ENCODE peak calls at places on chromosomes 13 and 19, in ten cellular contexts. U, F, Y, P, C, K, W, B, S and N are unnamed samples.

GRCh38 chr19:37303591-37304171 is 67.2 kb upstream of the ZNF527 start:
- DNase-seq in U (no peak), F (no peak), Y (no peak), P (no peak), C (no peak), K (no peak), W (no peak), B (no peak), S (no peak), N (no peak)

GRCh38 chr19:54541712-54542111 is 31.9 kb upstream of the LILRA2 start:
- DNase-seq in U (no peak), F (no peak), Y (no peak), P (no peak), C (no peak), K (no peak), W (no peak), B (no peak), S (no peak), N (no peak)

GRCh38 chr13:31774186-31774585 is 34.9 kb downstream of the RXFP2 start:
- DNase-seq in U (no peak), F (no peak), Y (no peak), P (no peak), C (no peak), K (no peak), W (no peak), B (no peak), S (no peak), N (no peak)

GRCh38 chr19:43639507-43640423 is at the start of gene CADM4:
- DNase-seq in U (peak; percentile 41), F (no peak), Y (peak; percentile 44), P (no peak), C (no peak), K (no peak), W (no peak), B (peak; percentile 50), S (no peak), N (no peak)

GRCh38 chr13:45105895-45106294 is 14.4 kb upstream of the GTF2F2 start:
- DNase-seq in U (no peak), F (no peak), Y (no peak), P (no peak), C (no peak), K (no peak), W (no peak), B (no peak), S (no peak), N (no peak)

GRCh38 chr13:49238621-49239020 is 9.1 kb upstream of the CDADC1 start:
- DNase-seq in U (no peak), F (no peak), Y (no peak), P (no peak), C (peak; percentile 39), K (no peak), W (no peak), B (no peak), S (no peak), N (no peak)

GRCh38 chr13:51562011-51562671 is 22.1 kb upstream of the WDFY2 start:
- DNase-seq in U (no peak), F (no peak), Y (no peak), P (no peak), C (no peak), K (no peak), W (no peak), B (no peak), S (no peak), N (no peak)

GRCh38 chr13:45718063-45718462 is 15.9 kb downstream of the CBY2 start:
- DNase-seq in U (no peak), F (peak; percentile 19), Y (no peak), P (no peak), C (peak; percentile 44), K (no peak), W (no peak), B (no peak), S (no peak), N (no peak)